ENCODE peak calls at places on chromosomes 13 and 19, in nine cellular contexts. D, P, R, N, A, V, X, U and K are unnamed samples.

GRCh38 chr13:112209266-112209665 is 142.3 kb downstream of the SOX1 start:
- DNase-seq in P (no peak), R (no peak), U (no peak), V (no peak), X (no peak), D (no peak), N (no peak), A (no peak), K (no peak)

GRCh38 chr13:40981361-40981760 is 37.8 kb downstream of the ELF1 start:
- DNase-seq in X (no peak), A (no peak), D (no peak), N (no peak), R (no peak), U (no peak), P (no peak), V (no peak), K (no peak)

GRCh38 chr19:10227215-10227971 is 3.7 kb downstream of the S1PR2 start:
- DNase-seq in X (no peak), P (peak; percentile 53), V (no peak), N (no peak), R (no peak), U (no peak), D (no peak), A (no peak), K (no peak)

GRCh38 chr19:18063463-18063862 is 23.3 kb downstream of the IL12RB1 start:
- DNase-seq in A (peak; percentile 25), V (peak; percentile 59), R (no peak), N (no peak), P (no peak), D (no peak), X (peak; percentile 9), U (no peak), K (no peak)

GRCh38 chr19:51514866-51515481 is 13.4 kb upstream of the SIGLEC12 start:
- DNase-seq in N (peak; percentile 16), A (peak; percentile 29), R (no peak), X (no peak), D (no peak), V (peak; percentile 51), U (no peak), P (peak; percentile 66), K (peak; percentile 66)

GRCh38 chr19:11563530-11563929 is 4.5 kb upstream of the ELOF1 start:
- DNase-seq in D (no peak), R (no peak), V (no peak), X (no peak), A (no peak), U (no peak), P (no peak), N (no peak), K (no peak)

GRCh38 chr13:91381371-91381770 is 17.1 kb upstream of the GPC5 start:
- DNase-seq in P (no peak), U (no peak), N (no peak), R (no peak), V (no peak), X (no peak), D (no peak), A (no peak), K (no peak)

GRCh38 chr19:23410155-23410554 is 14.9 kb upstream of the ZNF91 start:
- DNase-seq in V (no peak), N (no peak), R (no peak), D (no peak), U (no peak), P (no peak), A (no peak), X (no peak), K (no peak)

GRCh38 chr19:28493881-28494280 is 719.1 kb downstream of the UQCRFS1 start:
- DNase-seq in P (no peak), A (no peak), V (no peak), N (no peak), D (no peak), X (no peak), R (no peak), U (no peak), K (no peak)

GRCh38 chr13:73131247-73131646 is 72.4 kb downstream of the KLF5 start:
- DNase-seq in R (no peak), D (no peak), N (no peak), V (no peak), P (no peak), A (no peak), X (no peak), U (no peak), K (no peak)

GRCh38 chr13:30766957-30767603 is 31.7 kb downstream of the ALOX5AP start:
- DNase-seq in D (no peak), V (peak; percentile 67), P (no peak), X (no peak), R (no peak), A (no peak), U (no peak), N (no peak), K (no peak)

GRCh38 chr19:55160128-55160985 is 2.8 kb upstream of the TNNI3 start:
- DNase-seq in U (peak; percentile 87), A (peak; percentile 95), X (peak; percentile 81), D (peak; percentile 82), R (no peak), V (peak; percentile 93), P (peak; percentile 96), N (peak; percentile 78), K (peak; percentile 80)

GRCh38 chr19:704447-704741 is 4.3 kb upstream of the PALM start:
- DNase-seq in P (no peak), A (no peak), D (no peak), R (no peak), U (no peak), X (no peak), V (no peak), N (no peak), K (no peak)

GRCh38 chr13:61778531-61778930 is 362.9 kb upstream of the PCDH20 start:
- DNase-seq in U (no peak), P (no peak), A (no peak), R (no peak), N (no peak), X (no peak), V (no peak), D (no peak), K (no peak)

GRCh38 chr13:33628662-33629061 is 189.3 kb upstream of the RFC3 start:
- DNase-seq in D (no peak), X (no peak), A (no peak), R (no peak), V (no peak), P (no peak), U (no peak), N (no peak), K (no peak)

GRCh38 chr13:109707044-109707794 is 79.2 kb downstream of the IRS2 start:
- DNase-seq in A (no peak), P (no peak), X (no peak), U (no peak), D (no peak), V (no peak), N (peak; percentile 13), R (no peak), K (no peak)

GRCh38 chr13:110403315-110403714 is 96.2 kb downstream of the COL4A2 start:
- DNase-seq in A (no peak), D (no peak), N (no peak), U (no peak), R (peak; percentile 83), V (no peak), P (no peak), X (no peak), K (no peak)

GRCh38 chr19:43651758-43652545 is 12.3 kb upstream of the CADM4 start:
- DNase-seq in U (peak; percentile 62), N (peak; percentile 53), X (peak; percentile 8), P (peak; percentile 72), D (no peak), V (peak; percentile 63), R (peak; percentile 1), A (peak; percentile 55), K (peak; percentile 42)

GRCh38 chr19:7731218-7731595 is 703 bp downstream of the CLEC4G start:
- DNase-seq in A (no peak), P (no peak), X (no peak), R (no peak), U (no peak), N (no peak), V (no peak), D (no peak), K (no peak)

GRCh38 chr19:47444388-47444821 is 25.1 kb upstream of the MEIS3 start:
- DNase-seq in N (no peak), V (no peak), A (no peak), D (no peak), U (no peak), X (no peak), P (no peak), R (no peak), K (no peak)

GRCh38 chr19:13153627-13154240 is 3.5 kb downstream of the IER2 start:
- DNase-seq in A (no peak), X (no peak), P (no peak), U (no peak), N (no peak), V (no peak), D (no peak), R (no peak), K (peak; percentile 47)

GRCh38 chr13:113029487-113030258 is 60.7 kb downstream of the MCF2L start:
- DNase-seq in P (peak; percentile 27), X (peak; percentile 27), N (no peak), R (no peak), A (peak; percentile 49), D (peak; percentile 8), U (no peak), V (peak; percentile 79), K (no peak)

GRCh38 chr13:21812192-21812626 is 141.3 kb downstream of the FGF9 start:
- DNase-seq in D (no peak), R (no peak), A (peak; percentile 81), N (no peak), P (no peak), X (no peak), U (no peak), V (peak; percentile 15), K (no peak)

GRCh38 chr13:27926644-27927434 is 7.0 kb downstream of the PDX1 start:
- DNase-seq in U (no peak), P (no peak), D (no peak), V (no peak), X (no peak), N (no peak), R (no peak), A (peak; percentile 38), K (peak; percentile 18)

GRCh38 chr13:66829803-66830202 is 400.3 kb downstream of the PCDH9 start:
- DNase-seq in U (no peak), D (no peak), V (no peak), N (no peak), P (no peak), R (no peak), X (no peak), A (no peak), K (no peak)

GRCh38 chr19:7216373-7216902 is 77.8 kb downstream of the INSR start:
- DNase-seq in V (no peak), U (no peak), N (no peak), A (no peak), D (no peak), R (no peak), X (peak; percentile 30), P (no peak), K (no peak)

GRCh38 chr13:39023761-39024160 is 14.1 kb downstream of the PROSER1 start:
- DNase-seq in R (no peak), U (no peak), D (no peak), X (no peak), A (no peak), V (no peak), P (no peak), N (no peak), K (no peak)

GRCh38 chr13:28478127-28478526 is 16.8 kb downstream of the FLT1 start:
- DNase-seq in D (no peak), P (no peak), N (peak; percentile 33), X (no peak), A (no peak), V (no peak), U (no peak), R (peak; percentile 15), K (no peak)

GRCh38 chr13:58960909-58961308 is 1202.8 kb downstream of the DIAPH3 start:
- DNase-seq in V (no peak), A (no peak), P (no peak), N (peak; percentile 1), D (no peak), X (no peak), U (no peak), R (no peak), K (no peak)

GRCh38 chr19:47895165-47895782 is 9.2 kb upstream of the SULT2A1 start:
- DNase-seq in A (no peak), P (no peak), D (no peak), U (no peak), X (no peak), V (no peak), N (no peak), R (no peak), K (no peak)

GRCh38 chr13:77544365-77544764 is 8.9 kb downstream of the SCEL start:
- DNase-seq in V (no peak), X (no peak), D (no peak), U (peak; percentile 84), P (no peak), R (no peak), A (peak; percentile 61), N (peak; percentile 48), K (no peak)